ENCODE peak calls at places on chromosomes 2 and 18, in seven cellular contexts. C, U, T, F, N, P and I are unnamed samples.

GRCh38 chr2:172329404-172330059 is 97.9 kb upstream of the ITGA6 start:
- DNase-seq in C (peak; percentile 42), N (no peak), T (no peak), F (no peak), P (no peak), U (no peak), I (no peak)

GRCh38 chr18:58590231-58590630 is 38.7 kb downstream of the ALPK2 start:
- DNase-seq in T (peak; percentile 68), P (no peak), C (no peak), U (peak; percentile 86), F (no peak), N (peak; percentile 97), I (peak; percentile 87)

GRCh38 chr2:161171595-161171929 is 11.3 kb downstream of the TANK start:
- DNase-seq in F (no peak), C (no peak), P (no peak), N (peak; percentile 26), U (no peak), T (no peak), I (peak; percentile 13)

GRCh38 chr18:37674570-37674969 is 109.0 kb upstream of the CELF4 start:
- DNase-seq in N (no peak), F (no peak), P (peak; percentile 12), T (no peak), U (no peak), C (no peak), I (no peak)

GRCh38 chr2:161243873-161244272 is 64.4 kb upstream of the PSMD14 start:
- DNase-seq in P (no peak), N (no peak), T (no peak), U (no peak), F (no peak), C (no peak), I (no peak)

GRCh38 chr2:127585270-127585807 is 49.9 kb downstream of the MYO7B start:
- DNase-seq in F (no peak), N (peak; percentile 39), C (no peak), P (no peak), U (no peak), T (no peak), I (no peak)

GRCh38 chr2:227761734-227762476 is 16.2 kb downstream of the SCYGR8 start:
- DNase-seq in N (peak; percentile 55), U (no peak), T (no peak), P (no peak), F (no peak), C (no peak), I (peak; percentile 3)

GRCh38 chr18:23207191-23207955 is 72.1 kb downstream of the CABLES1 start:
- DNase-seq in U (peak; percentile 36), N (no peak), F (no peak), T (no peak), C (no peak), P (no peak), I (no peak)

GRCh38 chr18:50287028-50287440 is 458 bp downstream of the CXXC1 start:
- DNase-seq in N (no peak), U (no peak), P (no peak), T (no peak), F (no peak), C (no peak), I (no peak)

GRCh38 chr2:212677466-212677865 is 138.9 kb upstream of the ERBB4 start:
- DNase-seq in T (no peak), P (no peak), F (no peak), N (no peak), C (no peak), U (no peak), I (no peak)

GRCh38 chr2:8850845-8851244 is 13.4 kb upstream of the KIDINS220 start:
- DNase-seq in N (no peak), U (no peak), C (no peak), P (no peak), F (no peak), T (no peak), I (no peak)

GRCh38 chr2:8893474-8893873 is 56.1 kb upstream of the KIDINS220 start:
- DNase-seq in P (no peak), N (no peak), U (no peak), F (peak; percentile 28), T (no peak), C (no peak), I (no peak)

GRCh38 chr2:77567723-77568122 is 45.5 kb upstream of the LRRTM4 start:
- DNase-seq in N (no peak), T (no peak), P (no peak), C (no peak), F (no peak), U (no peak), I (no peak)

GRCh38 chr2:112229365-112229764 is 25.5 kb downstream of the ZC3H8 start:
- DNase-seq in C (no peak), U (no peak), P (no peak), T (peak; percentile 66), F (no peak), N (peak; percentile 1), I (no peak)

GRCh38 chr2:69208023-69208595 is 178.9 kb downstream of the GFPT1 start:
- DNase-seq in U (no peak), C (no peak), N (peak; percentile 36), F (no peak), T (peak; percentile 34), P (no peak), I (no peak)

GRCh38 chr18:75551071-75551470 is 123.6 kb upstream of the SMIM21 start:
- DNase-seq in T (no peak), U (no peak), P (peak; percentile 7), N (no peak), C (no peak), F (no peak), I (no peak)

GRCh38 chr2:55478610-55479301 is 40.8 kb upstream of the CFAP36 start:
- DNase-seq in C (no peak), P (no peak), U (no peak), F (no peak), T (no peak), N (no peak), I (no peak)

GRCh38 chr2:12719400-12720104 is 2.8 kb downstream of the TRIB2 start:
- DNase-seq in C (no peak), P (no peak), U (no peak), N (peak; percentile 87), F (no peak), T (peak; percentile 88), I (peak; percentile 70)

GRCh38 chr2:21256006-21256405 is 132.2 kb downstream of the TDRD15 start:
- DNase-seq in F (no peak), T (no peak), N (no peak), U (peak; percentile 53), C (peak; percentile 65), P (no peak), I (no peak)